ENCODE peak calls at places on chromosomes 13 and 19, in four cellular contexts. R, F, W and H are unnamed samples.

GRCh38 chr13:39051157-39051556 is 12.9 kb downstream of the NHLRC3 start:
- DNase-seq in W (no peak), R (peak), F (no peak), H (no peak)

GRCh38 chr19:47447470-47448359 is 24.0 kb downstream of the SLC8A2 start:
- DNase-seq in F (no peak), W (peak), R (peak), H (peak)

GRCh38 chr19:30549151-30549550 is 177.0 kb downstream of the ZNF536 start:
- DNase-seq in F (no peak), R (no peak), W (no peak), H (no peak)

GRCh38 chr13:73939071-73939380 is 195.2 kb downstream of the KLF12 start:
- DNase-seq in R (no peak), W (no peak), F (no peak), H (no peak)

GRCh38 chr13:85108356-85108755 is 690.9 kb downstream of the SLITRK6 start:
- DNase-seq in R (no peak), W (no peak), F (no peak), H (no peak)

GRCh38 chr19:38849147-38849745 is 540 bp downstream of the HNRNPL start:
- DNase-seq in R (peak), W (peak), F (peak), H (peak)

GRCh38 chr13:23901365-23901764 is 4.1 kb upstream of the C1QTNF9B start:
- DNase-seq in F (no peak), W (no peak), R (no peak), H (no peak)

GRCh38 chr19:32800757-32801156 is 68.8 kb downstream of the SLC7A9 start:
- DNase-seq in W (no peak), R (no peak), F (no peak), H (no peak)

GRCh38 chr19:9945319-9945966 is 9.1 kb upstream of the OLFM2 start:
- DNase-seq in F (no peak), W (no peak), R (peak), H (no peak)

GRCh38 chr19:32166238-32166637 is 179.2 kb upstream of the ZNF507 start:
- DNase-seq in R (no peak), W (no peak), F (no peak), H (no peak)

GRCh38 chr13:49998714-49999624 is 2.1 kb downstream of the TRIM13 start:
- DNase-seq in W (no peak), F (no peak), R (no peak), H (no peak)

GRCh38 chr13:21825186-21825585 is 154.3 kb downstream of the FGF9 start:
- DNase-seq in R (no peak), F (no peak), W (no peak), H (no peak)

GRCh38 chr19:3855321-3855720 is 13.5 kb downstream of the ZFR2 start:
- DNase-seq in R (no peak), W (no peak), F (no peak), H (no peak)

GRCh38 chr13:22095794-22096193 is 424.9 kb downstream of the FGF9 start:
- DNase-seq in F (no peak), R (no peak), W (no peak), H (no peak)

GRCh38 chr19:2494447-2495129 is 18.7 kb downstream of the GADD45B start:
- DNase-seq in W (peak), F (peak), R (peak), H (no peak)

GRCh38 chr13:90889906-90890305 is 457.6 kb upstream of the MIR17HG start:
- DNase-seq in F (no peak), W (no peak), R (no peak), H (no peak)

GRCh38 chr19:4061178-4061682 is 5.5 kb downstream of the ZBTB7A start:
- DNase-seq in R (no peak), F (peak), W (no peak), H (no peak)

GRCh38 chr13:100550433-100550832 is 38.2 kb downstream of the GGACT start:
- DNase-seq in F (peak), W (no peak), R (no peak), H (no peak)

GRCh38 chr19:41940443-41941409 is 12.5 kb upstream of the ERFL start:
- DNase-seq in W (peak), F (no peak), R (no peak), H (no peak)

GRCh38 chr13:98144501-98145350 is 1.8 kb downstream of the FARP1 start:
- DNase-seq in W (peak), R (peak), F (no peak), H (no peak)

GRCh38 chr13:40586886-40587285 is 79.6 kb downstream of the FOXO1 start:
- DNase-seq in F (no peak), W (no peak), R (no peak), H (no peak)

GRCh38 chr19:28913626-28914025 is 299.3 kb downstream of the UQCRFS1 start:
- DNase-seq in F (no peak), W (no peak), R (no peak), H (no peak)

GRCh38 chr19:9702186-9702585 is 27.3 kb upstream of the ZNF562 start:
- DNase-seq in W (no peak), R (no peak), F (no peak), H (no peak)

GRCh38 chr13:48776396-48776795 is 122.7 kb downstream of the CYSLTR2 start:
- DNase-seq in W (no peak), R (no peak), F (no peak), H (no peak)

GRCh38 chr13:95865080-95865597 is 188.1 kb downstream of the UGGT2 start:
- DNase-seq in W (no peak), F (no peak), R (no peak), H (no peak)

GRCh38 chr13:28035146-28035782 is 46.8 kb upstream of the URAD start:
- DNase-seq in F (no peak), W (no peak), R (no peak), H (no peak)